ENCODE peak calls at places on chromosome 3, in nine cellular contexts. One of them, this sample, is unnamed.
A peak's percentile ranks its signal among the peaks of the same experiment; 100 is the strongest.

GRCh38 chr3:170914690-170915089 is 6.3 kb upstream of the EIF5A2 start:
- DNase-seq in aorta: no peak
- DNase-seq in SK-N-SH: no peak
- DNase-seq in heart left ventricle: no peak
- DNase-seq in foreskin fibroblast: peak; percentile 3
- DNase-seq in BE2C: no peak
- DNase-seq in fibroblast of mammary gland: no peak
- DNase-seq in heart right ventricle: no peak
- DNase-seq in GM12865: no peak
- DNase-seq in this sample: no peak

GRCh38 chr3:187639912-187640822 is 30.0 kb downstream of the SST start:
- DNase-seq in foreskin fibroblast: no peak
- DNase-seq in fibroblast of mammary gland: no peak
- DNase-seq in aorta: no peak
- DNase-seq in SK-N-SH: no peak
- DNase-seq in heart left ventricle: no peak
- DNase-seq in heart right ventricle: no peak
- DNase-seq in BE2C: no peak
- DNase-seq in GM12865: no peak
- DNase-seq in this sample: no peak

GRCh38 chr3:2741520-2741919 is 368.7 kb downstream of the IL5RA start:
- DNase-seq in heart right ventricle: no peak
- DNase-seq in BE2C: no peak
- DNase-seq in aorta: no peak
- DNase-seq in SK-N-SH: no peak
- DNase-seq in heart left ventricle: no peak
- DNase-seq in fibroblast of mammary gland: no peak
- DNase-seq in GM12865: no peak
- DNase-seq in foreskin fibroblast: no peak
- DNase-seq in this sample: no peak

GRCh38 chr3:105948108-105948507 is 79.3 kb upstream of the CBLB start:
- DNase-seq in GM12865: no peak
- DNase-seq in SK-N-SH: no peak
- DNase-seq in heart right ventricle: no peak
- DNase-seq in BE2C: no peak
- DNase-seq in foreskin fibroblast: no peak
- DNase-seq in fibroblast of mammary gland: no peak
- DNase-seq in heart left ventricle: no peak
- DNase-seq in aorta: no peak
- DNase-seq in this sample: no peak

GRCh38 chr3:129486057-129487035 is 42.1 kb upstream of the RHO start:
- DNase-seq in GM12865: peak; percentile 59
- DNase-seq in foreskin fibroblast: peak; percentile 75
- DNase-seq in heart left ventricle: peak; percentile 40
- DNase-seq in BE2C: no peak
- DNase-seq in heart right ventricle: no peak
- DNase-seq in aorta: peak; percentile 65
- DNase-seq in SK-N-SH: no peak
- DNase-seq in fibroblast of mammary gland: peak; percentile 95
- DNase-seq in this sample: peak; percentile 19

GRCh38 chr3:113695426-113695817 is 1.0 kb downstream of the USF3 start:
- DNase-seq in fibroblast of mammary gland: no peak
- DNase-seq in heart right ventricle: no peak
- DNase-seq in foreskin fibroblast: no peak
- DNase-seq in GM12865: peak; percentile 10
- DNase-seq in BE2C: no peak
- DNase-seq in aorta: no peak
- DNase-seq in heart left ventricle: no peak
- DNase-seq in SK-N-SH: no peak
- DNase-seq in this sample: no peak

GRCh38 chr3:163779396-163780344 is 1298.6 kb downstream of the SI start:
- DNase-seq in aorta: no peak
- DNase-seq in BE2C: no peak
- DNase-seq in GM12865: peak; percentile 2
- DNase-seq in heart left ventricle: no peak
- DNase-seq in heart right ventricle: no peak
- DNase-seq in fibroblast of mammary gland: no peak
- DNase-seq in SK-N-SH: no peak
- DNase-seq in foreskin fibroblast: no peak
- DNase-seq in this sample: no peak

GRCh38 chr3:32310336-32310735 is 71.9 kb downstream of the CMTM8 start:
- DNase-seq in BE2C: no peak
- DNase-seq in foreskin fibroblast: no peak
- DNase-seq in aorta: no peak
- DNase-seq in fibroblast of mammary gland: no peak
- DNase-seq in SK-N-SH: no peak
- DNase-seq in heart right ventricle: no peak
- DNase-seq in GM12865: no peak
- DNase-seq in heart left ventricle: no peak
- DNase-seq in this sample: no peak

GRCh38 chr3:45186871-45187270 is 39.2 kb downstream of the TMEM158 start:
- DNase-seq in heart left ventricle: no peak
- DNase-seq in aorta: no peak
- DNase-seq in fibroblast of mammary gland: no peak
- DNase-seq in foreskin fibroblast: no peak
- DNase-seq in SK-N-SH: no peak
- DNase-seq in GM12865: no peak
- DNase-seq in heart right ventricle: no peak
- DNase-seq in BE2C: no peak
- DNase-seq in this sample: no peak

GRCh38 chr3:50559702-50560101 is 7.8 kb downstream of the C3orf18 start:
- DNase-seq in aorta: no peak
- DNase-seq in SK-N-SH: no peak
- DNase-seq in heart left ventricle: no peak
- DNase-seq in BE2C: no peak
- DNase-seq in foreskin fibroblast: peak; percentile 33
- DNase-seq in heart right ventricle: no peak
- DNase-seq in GM12865: no peak
- DNase-seq in fibroblast of mammary gland: no peak
- DNase-seq in this sample: no peak

GRCh38 chr3:165954171-165954570 is 116.9 kb upstream of the BCHE start:
- DNase-seq in GM12865: no peak
- DNase-seq in SK-N-SH: no peak
- DNase-seq in foreskin fibroblast: no peak
- DNase-seq in heart right ventricle: no peak
- DNase-seq in aorta: no peak
- DNase-seq in fibroblast of mammary gland: no peak
- DNase-seq in BE2C: no peak
- DNase-seq in heart left ventricle: no peak
- DNase-seq in this sample: no peak

GRCh38 chr3:32106929-32107362 is 526 bp downstream of the GPD1L start:
- DNase-seq in foreskin fibroblast: no peak
- DNase-seq in heart left ventricle: peak; percentile 59
- DNase-seq in BE2C: no peak
- DNase-seq in SK-N-SH: no peak
- DNase-seq in heart right ventricle: peak; percentile 57
- DNase-seq in fibroblast of mammary gland: no peak
- DNase-seq in aorta: peak; percentile 51
- DNase-seq in GM12865: peak; percentile 12
- DNase-seq in this sample: no peak

GRCh38 chr3:70840106-70840870 is 527.9 kb upstream of the MDFIC2 start:
- DNase-seq in GM12865: no peak
- DNase-seq in aorta: no peak
- DNase-seq in BE2C: no peak
- DNase-seq in foreskin fibroblast: no peak
- DNase-seq in fibroblast of mammary gland: no peak
- DNase-seq in heart left ventricle: no peak
- DNase-seq in SK-N-SH: no peak
- DNase-seq in heart right ventricle: no peak
- DNase-seq in this sample: no peak

GRCh38 chr3:123779646-123780231 is 104.4 kb downstream of the MYLK start:
- DNase-seq in aorta: no peak
- DNase-seq in fibroblast of mammary gland: no peak
- DNase-seq in BE2C: no peak
- DNase-seq in GM12865: no peak
- DNase-seq in heart left ventricle: no peak
- DNase-seq in SK-N-SH: no peak
- DNase-seq in heart right ventricle: no peak
- DNase-seq in foreskin fibroblast: no peak
- DNase-seq in this sample: no peak

DNA sequence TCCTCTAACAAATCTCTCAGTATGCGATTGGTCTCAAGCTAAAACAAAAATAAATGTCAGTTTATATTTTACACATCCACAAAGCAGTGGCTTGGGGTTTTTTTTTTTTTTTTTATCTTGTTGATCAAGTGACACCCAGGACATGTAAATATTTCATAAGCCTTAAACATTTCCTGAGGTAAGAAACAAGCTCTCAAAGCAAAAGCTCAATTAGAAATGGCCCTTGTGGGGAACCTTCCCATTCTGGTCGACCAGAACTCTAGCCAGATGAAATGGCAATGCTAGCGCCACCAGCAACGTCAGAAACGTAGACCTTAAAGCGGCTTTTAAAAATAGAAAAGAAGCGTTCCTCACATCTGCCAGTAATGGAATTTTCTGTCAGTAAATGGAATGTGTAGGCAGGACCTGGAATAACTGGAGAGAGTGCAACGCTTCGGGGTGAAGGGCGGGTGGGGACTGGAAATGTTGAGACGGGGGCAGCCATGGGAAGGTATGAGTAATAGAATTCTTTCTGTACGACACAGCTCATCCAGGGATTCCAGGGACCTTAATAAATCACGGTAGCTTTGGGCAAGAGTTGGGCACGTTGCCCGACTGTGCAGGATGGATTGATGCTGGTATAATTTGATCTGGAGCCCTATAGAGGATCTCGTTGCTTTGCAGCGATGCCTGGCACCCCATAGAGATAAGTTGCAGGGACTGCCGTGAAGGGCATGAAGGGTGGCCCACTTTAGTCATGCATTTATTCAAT is 44.4 kb downstream of the BTD start:
- DNase-seq in foreskin fibroblast: peak; percentile 84
- DNase-seq in GM12865: no peak
- DNase-seq in SK-N-SH: peak; percentile 70
- DNase-seq in aorta: peak; percentile 73
- DNase-seq in heart left ventricle: no peak
- DNase-seq in heart right ventricle: no peak
- DNase-seq in fibroblast of mammary gland: peak; percentile 96
- DNase-seq in BE2C: peak; percentile 34
- DNase-seq in this sample: peak; percentile 80
- H3K4me3 ChIP-seq in foreskin fibroblast: no peak overlapping the region
- H3K4me3 ChIP-seq in GM12865: no peak overlapping the region
- H3K4me3 ChIP-seq in SK-N-SH: peak overlapping the region; percentile 7
- H3K4me3 ChIP-seq in aorta: no peak overlapping the region
- H3K4me3 ChIP-seq in heart left ventricle: no peak overlapping the region
- H3K4me3 ChIP-seq in heart right ventricle: no peak overlapping the region
- H3K4me3 ChIP-seq in fibroblast of mammary gland: no peak overlapping the region
- H3K4me3 ChIP-seq in BE2C: no peak overlapping the region
- H3K4me3 ChIP-seq in this sample: no peak overlapping the region

GRCh38 chr3:194294888-194295214 is 56.3 kb downstream of the CPN2 start:
- DNase-seq in aorta: no peak
- DNase-seq in GM12865: no peak
- DNase-seq in heart left ventricle: no peak
- DNase-seq in SK-N-SH: peak; percentile 62
- DNase-seq in fibroblast of mammary gland: no peak
- DNase-seq in heart right ventricle: no peak
- DNase-seq in BE2C: no peak
- DNase-seq in foreskin fibroblast: no peak
- DNase-seq in this sample: no peak

GRCh38 chr3:194298331-194299227 is 52.5 kb downstream of the CPN2 start:
- DNase-seq in GM12865: no peak
- DNase-seq in fibroblast of mammary gland: no peak
- DNase-seq in heart left ventricle: no peak
- DNase-seq in heart right ventricle: no peak
- DNase-seq in SK-N-SH: peak; percentile 65
- DNase-seq in BE2C: peak; percentile 55
- DNase-seq in aorta: no peak
- DNase-seq in foreskin fibroblast: no peak
- DNase-seq in this sample: no peak

GRCh38 chr3:194294199-194294887 is 56.8 kb downstream of the CPN2 start:
- DNase-seq in GM12865: no peak
- DNase-seq in heart right ventricle: no peak
- DNase-seq in heart left ventricle: no peak
- DNase-seq in foreskin fibroblast: no peak
- DNase-seq in aorta: no peak
- DNase-seq in SK-N-SH: peak; percentile 47
- DNase-seq in fibroblast of mammary gland: no peak
- DNase-seq in BE2C: no peak
- DNase-seq in this sample: no peak

GRCh38 chr3:194296832-194297666 is 54.1 kb downstream of the CPN2 start:
- DNase-seq in heart left ventricle: no peak
- DNase-seq in foreskin fibroblast: no peak
- DNase-seq in fibroblast of mammary gland: no peak
- DNase-seq in GM12865: no peak
- DNase-seq in BE2C: no peak
- DNase-seq in heart right ventricle: no peak
- DNase-seq in aorta: peak; percentile 65
- DNase-seq in SK-N-SH: no peak
- DNase-seq in this sample: no peak

GRCh38 chr3:194296448-194296831 is 54.7 kb downstream of the CPN2 start:
- DNase-seq in GM12865: no peak
- DNase-seq in heart left ventricle: no peak
- DNase-seq in heart right ventricle: no peak
- DNase-seq in foreskin fibroblast: peak; percentile 43
- DNase-seq in fibroblast of mammary gland: peak; percentile 67
- DNase-seq in aorta: peak; percentile 74
- DNase-seq in BE2C: no peak
- DNase-seq in SK-N-SH: no peak
- DNase-seq in this sample: no peak
- H3K4me3 ChIP-seq in GM12865: no peak overlapping the region
- H3K4me3 ChIP-seq in heart left ventricle: peak overlapping the region; percentile 34
- H3K4me3 ChIP-seq in heart right ventricle: peak overlapping the region; percentile 9
- H3K4me3 ChIP-seq in foreskin fibroblast: no peak overlapping the region
- H3K4me3 ChIP-seq in fibroblast of mammary gland: peak overlapping the region; percentile 19
- H3K4me3 ChIP-seq in aorta: no peak overlapping the region
- H3K4me3 ChIP-seq in BE2C: no peak overlapping the region
- H3K4me3 ChIP-seq in SK-N-SH: no peak overlapping the region
- H3K4me3 ChIP-seq in this sample: no peak overlapping the region

GRCh38 chr3:18418173-18418572 is 7.0 kb downstream of the SATB1 start:
- DNase-seq in SK-N-SH: no peak
- DNase-seq in GM12865: no peak
- DNase-seq in fibroblast of mammary gland: no peak
- DNase-seq in heart right ventricle: no peak
- DNase-seq in BE2C: no peak
- DNase-seq in heart left ventricle: no peak
- DNase-seq in aorta: no peak
- DNase-seq in foreskin fibroblast: no peak
- DNase-seq in this sample: no peak
- H3K4me3 ChIP-seq in SK-N-SH: no peak overlapping the region
- H3K4me3 ChIP-seq in GM12865: no peak overlapping the region
- H3K4me3 ChIP-seq in fibroblast of mammary gland: no peak overlapping the region
- H3K4me3 ChIP-seq in heart right ventricle: no peak overlapping the region
- H3K4me3 ChIP-seq in BE2C: no peak overlapping the region
- H3K4me3 ChIP-seq in heart left ventricle: no peak overlapping the region
- H3K4me3 ChIP-seq in aorta: no peak overlapping the region
- H3K4me3 ChIP-seq in foreskin fibroblast: no peak overlapping the region
- H3K4me3 ChIP-seq in this sample: no peak overlapping the region

DNA sequence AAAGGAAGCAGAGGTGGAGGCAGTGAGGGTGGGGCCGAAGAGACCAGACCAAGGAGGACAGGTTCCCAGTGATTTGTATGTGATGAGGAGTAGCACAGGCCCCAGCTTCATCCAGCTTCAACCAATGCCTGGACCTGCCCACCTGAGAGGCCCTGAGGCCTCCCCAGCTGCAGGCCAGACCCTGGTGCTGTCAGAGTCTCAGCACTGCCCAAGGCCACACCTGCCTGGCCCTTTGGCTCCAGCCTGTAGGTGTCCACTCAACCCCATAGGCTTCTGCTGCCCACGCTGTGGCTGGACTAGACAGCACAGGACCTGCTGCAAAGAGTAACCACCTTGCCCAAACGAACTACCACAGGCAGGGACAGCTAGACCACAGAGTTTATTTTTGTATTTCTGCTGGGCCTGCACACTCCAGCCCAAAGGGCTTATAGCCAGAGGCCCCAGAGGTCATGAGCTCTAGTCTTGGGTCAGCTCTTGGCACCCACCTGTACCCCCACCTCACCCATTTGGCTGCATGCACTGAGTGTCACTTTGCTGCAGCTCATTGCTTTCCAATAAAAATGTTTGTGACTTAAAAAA is 81.9 kb upstream of the CDV3 start:
- DNase-seq in GM12865: peak; percentile 44
- DNase-seq in fibroblast of mammary gland: no peak
- DNase-seq in foreskin fibroblast: no peak
- DNase-seq in heart right ventricle: no peak
- DNase-seq in heart left ventricle: no peak
- DNase-seq in BE2C: no peak
- DNase-seq in SK-N-SH: no peak
- DNase-seq in aorta: no peak
- DNase-seq in this sample: no peak
- H3K4me3 ChIP-seq in GM12865: peak overlapping the region; percentile 52
- H3K4me3 ChIP-seq in fibroblast of mammary gland: no peak overlapping the region
- H3K4me3 ChIP-seq in foreskin fibroblast: no peak overlapping the region
- H3K4me3 ChIP-seq in heart right ventricle: no peak overlapping the region
- H3K4me3 ChIP-seq in heart left ventricle: no peak overlapping the region
- H3K4me3 ChIP-seq in BE2C: no peak overlapping the region
- H3K4me3 ChIP-seq in SK-N-SH: no peak overlapping the region
- H3K4me3 ChIP-seq in aorta: no peak overlapping the region
- H3K4me3 ChIP-seq in this sample: no peak overlapping the region